ENCODE peak calls at places on chromosomes 7 and 10, in ten cellular contexts. A, S, V, T, M, L, Y, H, G and P are unnamed samples.
A peak's percentile ranks its signal among the peaks of the same experiment; 100 is the strongest.

GRCh38 chr10:132934953-132935352 is 7.4 kb downstream of the CFAP46 start:
- DNase-seq in A (no peak), S (no peak), V (no peak), T (no peak), M (no peak), L (no peak), Y (no peak), H (no peak), G (no peak), P (no peak)

GRCh38 chr7:4851459-4852422 is 10.1 kb downstream of the PAPOLB start:
- DNase-seq in A (no peak), S (no peak), V (peak; percentile 25), T (no peak), M (no peak), L (no peak), Y (no peak), H (no peak), G (no peak), P (no peak)

GRCh38 chr7:4144801-4145470 is 537.2 kb upstream of the FOXK1 start:
- DNase-seq in A (peak; percentile 42), S (no peak), V (peak; percentile 58), T (no peak), M (no peak), L (no peak), Y (peak; percentile 78), H (peak; percentile 65), G (peak; percentile 61), P (no peak)

GRCh38 chr10:73413108-73413527 is 740 bp downstream of the ANXA7 start:
- DNase-seq in A (no peak), S (peak; percentile 41), V (no peak), T (peak; percentile 73), M (peak; percentile 81), L (no peak), Y (peak; percentile 78), H (no peak), G (peak; percentile 53), P (peak; percentile 36)

GRCh38 chr7:33142585-33142984 is 13.2 kb downstream of the BBS9 start:
- DNase-seq in A (no peak), S (no peak), V (no peak), T (no peak), M (no peak), L (no peak), Y (no peak), H (no peak), G (no peak), P (no peak)

GRCh38 chr7:68547794-68548193 is 1050.5 kb upstream of the AUTS2 start:
- DNase-seq in A (no peak), S (no peak), V (no peak), T (no peak), M (no peak), L (no peak), Y (peak; percentile 11), H (no peak), G (no peak), P (no peak)

GRCh38 chr10:61280303-61280702 is 172.9 kb downstream of the TMEM26 start:
- DNase-seq in A (no peak), S (no peak), V (peak; percentile 87), T (no peak), M (no peak), L (no peak), Y (no peak), H (no peak), G (no peak), P (no peak)

GRCh38 chr10:67520924-67521520 is 175.0 kb downstream of the CTNNA3 start:
- DNase-seq in A (no peak), S (peak; percentile 2), V (peak; percentile 48), T (no peak), M (peak; percentile 56), L (no peak), Y (peak; percentile 76), H (peak; percentile 23), G (peak; percentile 42), P (peak; percentile 36)

GRCh38 chr7:140475747-140476333 is 3.5 kb downstream of the MKRN1 start:
- DNase-seq in A (no peak), S (no peak), V (peak; percentile 21), T (no peak), M (no peak), L (no peak), Y (peak; percentile 71), H (peak; percentile 38), G (no peak), P (peak; percentile 49)
- H3K4me1 ChIP-seq in A (peaks cover 47% of the 10 kb centered on the region), S (peaks cover 13% of the 10 kb centered on the region), V (peaks cover 2% of the 10 kb centered on the region), T (peaks cover 13% of the 10 kb centered on the region), M (no peaks in the 10 kb centered on the region), L (peaks cover 37% of the 10 kb centered on the region), Y (peaks cover 10% of the 10 kb centered on the region), H (peaks cover 2% of the 10 kb centered on the region), G (no peaks in the 10 kb centered on the region), P (peaks cover 34% of the 10 kb centered on the region)

DNA sequence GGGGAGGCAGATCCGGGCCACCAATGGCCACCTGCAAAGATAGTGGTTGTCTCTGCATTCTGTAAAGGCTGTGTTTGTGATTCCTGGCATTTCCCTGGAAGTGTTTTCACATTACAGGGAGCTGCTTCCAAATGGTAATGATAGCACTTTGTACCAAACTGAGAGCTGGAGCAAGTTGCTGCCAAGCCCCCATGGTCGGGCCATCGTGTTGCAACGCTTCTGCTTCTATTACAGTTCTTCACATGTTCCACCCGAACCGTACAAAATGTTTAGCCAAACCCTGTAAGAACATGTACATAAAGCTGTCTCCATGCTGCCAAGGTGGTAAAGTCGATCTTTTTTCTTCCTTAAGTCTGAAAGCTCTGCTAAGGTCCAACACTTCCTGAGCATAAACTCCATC is 397.7 kb upstream of the NFE2L3 start:
- DNase-seq in A (no peak), S (no peak), V (no peak), T (peak; percentile 92), M (no peak), L (no peak), Y (no peak), H (no peak), G (no peak), P (no peak)
- H3K4me1 ChIP-seq in A (peaks cover 14% of the 10 kb centered on the region), S (no peaks in the 10 kb centered on the region), V (peaks cover 2% of the 10 kb centered on the region), T (peaks cover 49% of the 10 kb centered on the region), M (no peaks in the 10 kb centered on the region), L (no peaks in the 10 kb centered on the region), Y (peaks cover 39% of the 10 kb centered on the region), H (peaks cover 5% of the 10 kb centered on the region), G (peaks cover 4% of the 10 kb centered on the region), P (no peaks in the 10 kb centered on the region)

GRCh38 chr7:7231865-7232264 is 49.5 kb downstream of the C1GALT1 start:
- DNase-seq in A (no peak), S (no peak), V (no peak), T (no peak), M (no peak), L (no peak), Y (no peak), H (no peak), G (no peak), P (no peak)

GRCh38 chr7:7237201-7237977 is 55.0 kb downstream of the C1GALT1 start:
- DNase-seq in A (no peak), S (no peak), V (no peak), T (no peak), M (no peak), L (no peak), Y (no peak), H (no peak), G (no peak), P (no peak)

GRCh38 chr7:7236041-7236440 is 53.7 kb downstream of the C1GALT1 start:
- DNase-seq in A (no peak), S (no peak), V (no peak), T (no peak), M (no peak), L (no peak), Y (no peak), H (no peak), G (no peak), P (no peak)

GRCh38 chr7:7237978-7238267 is 55.6 kb downstream of the C1GALT1 start:
- DNase-seq in A (no peak), S (no peak), V (no peak), T (no peak), M (no peak), L (no peak), Y (no peak), H (no peak), G (no peak), P (no peak)

DNA sequence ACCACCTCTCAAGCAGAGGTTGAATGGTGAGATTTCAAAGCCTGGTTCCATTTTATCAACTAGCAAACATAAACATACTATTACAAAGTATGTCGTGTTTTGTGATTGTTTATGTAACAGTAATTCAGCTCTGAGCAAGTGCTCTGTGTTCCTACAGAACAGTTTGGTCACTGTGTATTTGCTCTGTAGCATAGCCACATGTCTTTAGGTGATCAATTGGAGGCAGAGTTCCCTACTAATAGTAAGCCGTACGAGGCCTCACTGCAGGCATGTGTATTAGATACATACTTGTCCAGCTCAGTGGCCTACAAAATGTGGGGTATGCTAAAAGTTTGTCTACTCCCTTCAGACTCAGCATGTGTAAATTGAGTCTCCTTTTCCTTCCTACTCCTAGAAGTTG is 53.0 kb downstream of the C1GALT1 start:
- DNase-seq in A (no peak), S (no peak), V (no peak), T (no peak), M (no peak), L (no peak), Y (no peak), H (no peak), G (no peak), P (no peak)
- H3K4me1 ChIP-seq in A (peaks cover 23% of the 10 kb centered on the region), S (no peaks in the 10 kb centered on the region), V (no peaks in the 10 kb centered on the region), T (no peaks in the 10 kb centered on the region), M (no peaks in the 10 kb centered on the region), L (no peaks in the 10 kb centered on the region), Y (no peaks in the 10 kb centered on the region), H (no peaks in the 10 kb centered on the region), G (peaks cover 3% of the 10 kb centered on the region), P (no peaks in the 10 kb centered on the region)

GRCh38 chr10:98259606-98260319 is 8.2 kb downstream of the LOXL4 start:
- DNase-seq in A (no peak), S (no peak), V (no peak), T (peak; percentile 57), M (no peak), L (no peak), Y (no peak), H (no peak), G (no peak), P (no peak)

GRCh38 chr10:98262571-98262970 is 5.4 kb downstream of the LOXL4 start:
- DNase-seq in A (peak; percentile 59), S (no peak), V (peak; percentile 23), T (peak; percentile 81), M (no peak), L (peak; percentile 47), Y (no peak), H (no peak), G (peak; percentile 74), P (no peak)

GRCh38 chr10:98260350-98260749 is 7.6 kb downstream of the LOXL4 start:
- DNase-seq in A (no peak), S (no peak), V (no peak), T (no peak), M (no peak), L (no peak), Y (no peak), H (no peak), G (no peak), P (no peak)

GRCh38 chr10:98261436-98262277 is 6.3 kb downstream of the LOXL4 start:
- DNase-seq in A (no peak), S (no peak), V (no peak), T (no peak), M (no peak), L (no peak), Y (no peak), H (no peak), G (no peak), P (no peak)

DNA sequence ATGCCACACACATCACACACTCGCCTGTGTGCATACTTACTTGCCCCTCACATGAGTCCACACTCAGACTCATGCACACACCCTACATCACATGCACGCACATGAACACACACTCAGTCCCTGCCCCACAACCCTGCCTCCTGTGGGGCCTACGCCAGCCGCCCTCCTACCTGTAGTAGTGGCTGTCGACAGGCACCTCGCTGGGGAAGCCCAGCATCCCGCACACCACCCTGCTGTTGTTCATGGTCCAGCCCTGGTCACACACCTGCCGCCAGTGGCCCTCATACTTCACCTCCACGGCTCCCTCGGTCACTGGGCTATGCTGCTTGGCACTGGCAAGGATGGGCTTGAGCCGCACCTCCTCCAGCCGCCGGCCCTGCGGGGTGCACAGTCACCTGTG is 7.2 kb downstream of the LOXL4 start:
- DNase-seq in A (no peak), S (no peak), V (no peak), T (no peak), M (no peak), L (no peak), Y (no peak), H (no peak), G (no peak), P (no peak)
- H3K4me1 ChIP-seq in A (peaks cover 4% of the 10 kb centered on the region), S (no peaks in the 10 kb centered on the region), V (no peaks in the 10 kb centered on the region), T (no peaks in the 10 kb centered on the region), M (no peaks in the 10 kb centered on the region), L (no peaks in the 10 kb centered on the region), Y (peaks cover 15% of the 10 kb centered on the region), H (no peaks in the 10 kb centered on the region), G (no peaks in the 10 kb centered on the region), P (no peaks in the 10 kb centered on the region)